ENCODE peak calls at places on chromosomes 5 and 9, in five cellular contexts. Y, L, V, T and E are unnamed samples.

GRCh38 chr5:20615888-20616563 is 628.0 kb upstream of the CDH18 start:
- DNase-seq in Y (no peak), L (no peak), V (no peak), T (no peak), E (no peak)

GRCh38 chr9:87148391-87149237 is 201.3 kb upstream of the GAS1 start:
- DNase-seq in Y (no peak), L (peak), V (peak), T (peak), E (peak)

GRCh38 chr9:35553670-35554543 is 51.2 kb upstream of the TESK1 start:
- DNase-seq in Y (peak), L (no peak), V (peak), T (peak), E (peak)

GRCh38 chr5:180115326-180116076 is 43.9 kb upstream of the RNF130 start:
- DNase-seq in Y (no peak), L (no peak), V (no peak), T (peak), E (no peak)

GRCh38 chr9:121771851-121772599 is 120.6 kb downstream of the DAB2IP start:
- DNase-seq in Y (no peak), L (no peak), V (no peak), T (no peak), E (no peak)

GRCh38 chr5:38548064-38548759 is 8.2 kb downstream of the LIFR start:
- DNase-seq in Y (no peak), L (no peak), V (no peak), T (no peak), E (no peak)

GRCh38 chr5:2888520-2889060 is 137.1 kb upstream of the IRX2 start:
- DNase-seq in Y (no peak), L (no peak), V (no peak), T (no peak), E (no peak)

GRCh38 chr5:149665416-149666163 is 64.5 kb upstream of the PPARGC1B start:
- DNase-seq in Y (no peak), L (no peak), V (no peak), T (no peak), E (no peak)

GRCh38 chr9:37198831-37199230 is 78.5 kb downstream of the ZCCHC7 start:
- DNase-seq in Y (no peak), L (no peak), V (no peak), T (no peak), E (no peak)

GRCh38 chr9:133554729-133555128 is 20.2 kb downstream of the ADAMTSL2 start:
- DNase-seq in Y (no peak), L (no peak), V (no peak), T (no peak), E (no peak)

GRCh38 chr5:43042626-43043399 is 2.7 kb upstream of the ANXA2R start:
- DNase-seq in Y (peak), L (no peak), V (peak), T (peak), E (no peak)

GRCh38 chr9:117075636-117076035 is 339.2 kb downstream of the ASTN2 start:
- DNase-seq in Y (no peak), L (no peak), V (no peak), T (no peak), E (no peak)

GRCh38 chr9:114178076-114178475 is 22.7 kb downstream of the COL27A1 start:
- DNase-seq in Y (no peak), L (no peak), V (no peak), T (no peak), E (no peak)

GRCh38 chr5:165574140-165574539 is 2068.7 kb downstream of the MAT2B start:
- DNase-seq in Y (no peak), L (no peak), V (no peak), T (no peak), E (no peak)

GRCh38 chr5:59764361-59764760 is 129.2 kb downstream of the PDE4D start:
- DNase-seq in Y (no peak), L (no peak), V (no peak), T (no peak), E (no peak)

GRCh38 chr9:123484130-123484529 is 128.1 kb downstream of the CRB2 start:
- DNase-seq in Y (no peak), L (no peak), V (no peak), T (no peak), E (no peak)

GRCh38 chr5:139232161-139232724 is 34.1 kb upstream of the SIL1 start:
- DNase-seq in Y (no peak), L (no peak), V (no peak), T (no peak), E (no peak)

GRCh38 chr9:33129886-33130284 is 37.3 kb downstream of the B4GALT1 start:
- DNase-seq in Y (no peak), L (no peak), V (no peak), T (no peak), E (peak)

DNA sequence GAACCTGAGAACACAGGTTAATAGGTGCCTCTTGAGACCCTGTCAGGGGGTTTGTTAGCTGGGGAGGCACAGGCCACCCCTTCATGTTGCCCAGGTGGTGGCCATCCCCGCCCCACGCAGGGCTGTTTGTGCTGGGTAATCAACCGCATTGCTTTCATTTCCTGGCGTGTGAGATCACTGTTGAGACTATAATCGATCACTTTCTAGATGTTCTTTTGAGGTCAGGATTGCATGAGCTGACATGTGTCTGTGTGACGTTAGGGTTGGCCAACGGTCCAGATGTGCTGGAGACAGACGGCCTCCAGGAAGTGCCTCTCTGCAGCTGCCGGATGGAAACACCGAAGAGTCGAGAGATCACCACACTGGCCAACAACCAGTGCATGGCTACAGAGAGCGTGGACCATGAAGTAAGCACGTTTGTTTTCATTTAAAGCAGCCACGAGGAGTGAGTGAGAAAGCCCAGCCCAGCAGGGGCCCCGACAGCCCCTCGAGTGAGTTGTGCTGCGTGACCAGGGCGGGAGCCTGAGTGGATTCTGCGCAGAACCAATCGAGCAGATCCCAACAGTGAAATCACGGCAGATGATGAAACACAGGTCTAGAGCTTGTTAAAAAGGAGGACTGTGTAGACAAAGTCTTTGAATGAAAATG is 115.0 kb upstream of the CACNA1B start:
- DNase-seq in Y (no peak), L (no peak), V (no peak), T (no peak), E (no peak)
- TF ChIP-seq JUND in Y (no peak), L (no peak), V (no peak), T (no peak), E (no peak)

DNA sequence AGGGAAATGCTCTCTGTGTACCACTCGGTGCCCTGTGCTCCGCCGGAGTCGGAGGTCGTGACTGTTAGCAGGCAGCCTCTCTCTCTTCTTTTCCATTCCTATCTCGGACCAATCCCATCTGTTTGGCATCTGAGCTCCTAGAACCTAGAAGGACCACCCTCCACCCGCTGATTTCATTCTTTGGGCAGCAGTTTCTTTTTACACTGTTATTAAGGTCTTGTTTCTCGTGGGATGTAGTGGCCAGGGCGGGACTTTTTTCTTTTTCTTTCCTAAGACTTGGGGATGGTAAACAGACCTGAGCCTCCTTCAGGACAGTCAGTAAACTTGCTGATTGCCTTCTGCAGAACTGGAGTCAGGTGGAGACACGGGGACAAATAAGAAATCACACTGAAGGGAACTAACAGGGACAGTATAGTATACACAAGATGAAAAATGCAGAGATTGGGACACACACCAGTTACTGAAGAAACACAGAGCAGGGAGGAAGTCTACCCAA is 496 bp downstream of the URM1 start:
- DNase-seq in Y (no peak), L (no peak), V (no peak), T (no peak), E (no peak)
- TF ChIP-seq JUND in Y (no peak), L (no peak), V (no peak), T (no peak), E (no peak)

DNA sequence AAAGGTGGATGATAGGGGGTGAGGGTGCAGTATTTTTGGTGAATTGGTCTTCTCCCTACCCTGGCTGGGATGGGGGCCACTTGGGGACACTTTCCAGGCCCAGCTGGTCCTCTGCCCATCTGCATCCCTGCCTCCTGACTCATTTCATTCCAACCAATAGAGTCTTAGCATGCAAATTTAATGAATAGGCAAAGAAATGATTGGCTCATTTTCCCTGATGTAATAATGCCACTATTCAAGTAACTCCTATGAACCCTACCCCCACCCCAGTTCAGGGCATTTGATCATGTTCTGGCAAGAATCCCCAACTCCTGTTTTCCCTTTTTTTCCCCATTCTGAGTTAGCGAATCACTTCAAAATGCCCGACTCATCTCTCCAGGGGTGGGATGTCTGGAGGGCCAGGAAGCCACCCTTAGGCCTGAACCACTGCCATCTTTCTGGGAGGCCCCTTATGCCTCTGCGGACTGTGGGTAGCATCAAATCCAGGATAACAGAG is 56.7 kb downstream of the PCDH1 start:
- DNase-seq in Y (peak), L (no peak), V (no peak), T (peak), E (peak)
- TF ChIP-seq JUND in Y (no peak), L (peak), V (peak), T (no peak), E (no peak)

GRCh38 chr9:70061776-70062175 is 18.1 kb downstream of the MAMDC2 start:
- DNase-seq in Y (no peak), L (no peak), V (no peak), T (no peak), E (no peak)
- TF ChIP-seq JUND in Y (no peak), L (no peak), V (no peak), T (no peak), E (no peak)